ENCODE peak calls at places on chromosomes 3 and 15, in eight cellular contexts. M is substantia nigra; J is endodermal cell; W is HT-29; D is spleen; O is NCI-H1092 treated with DMSO at 0.1 percent for 48 hours; F is effector memory CD8-positive, alpha-beta T cell; R is NCI-H1105 treated with DMSO at 0.1 percent for 48 hours. C is an unnamed sample.

GRCh38 chr3:32109256-32109655 is 2.8 kb downstream of the GPD1L start:
- DNase-seq in R (peak), J (peak), F (no peak), M (peak), W (no peak), O (peak), D (no peak), C (no peak)

GRCh38 chr3:157120071-157120892 is 39.7 kb downstream of the CCNL1 start:
- DNase-seq in F (no peak), W (peak), O (no peak), D (no peak), R (no peak), M (no peak), J (no peak), C (no peak)

GRCh38 chr3:132164469-132165092 is 129.8 kb upstream of the CPNE4 start:
- DNase-seq in M (no peak), J (no peak), O (no peak), D (no peak), W (peak), F (no peak), R (peak), C (no peak)

GRCh38 chr3:89221913-89222312 is 114.5 kb downstream of the EPHA3 start:
- DNase-seq in O (no peak), D (no peak), M (no peak), J (no peak), F (no peak), R (no peak), W (no peak), C (no peak)

GRCh38 chr3:10366681-10367101 is 45.8 kb upstream of the SEC13 start:
- DNase-seq in M (no peak), D (no peak), J (no peak), F (no peak), O (no peak), W (no peak), R (no peak), C (peak)

GRCh38 chr15:66524801-66525200 is 19.7 kb downstream of the ZWILCH start:
- DNase-seq in F (no peak), W (no peak), D (no peak), R (no peak), M (no peak), O (no peak), J (no peak), C (no peak)

GRCh38 chr15:29242466-29243242 is 27.0 kb downstream of the NSMCE3 start:
- DNase-seq in R (no peak), J (no peak), W (no peak), M (no peak), F (no peak), D (no peak), O (peak), C (no peak)

GRCh38 chr3:183485585-183485984 is 57.2 kb upstream of the MCF2L2 start:
- DNase-seq in D (no peak), J (peak), F (no peak), W (no peak), R (no peak), O (no peak), M (no peak), C (no peak)